ENCODE peak calls at places on chromosomes 5 and 9, in ten cellular contexts. T, W, A, Y, E, Z, H, V, U and R are unnamed samples.

GRCh38 chr5:146451411-146451810 is 4.3 kb downstream of the TCERG1 start:
- DNase-seq in T (no peak), W (no peak), A (no peak), Y (no peak), E (no peak), Z (no peak), H (no peak), V (no peak), U (no peak), R (no peak)

GRCh38 chr5:61162832-61163567 is 732 bp upstream of the SMIM15 start:
- DNase-seq in T (no peak), W (no peak), A (no peak), Y (no peak), E (peak; percentile 24), Z (peak; percentile 47), H (peak; percentile 49), V (peak; percentile 58), U (peak; percentile 63), R (no peak)

GRCh38 chr9:136525841-136526499 is 19.9 kb downstream of the NOTCH1 start:
- DNase-seq in T (no peak), W (no peak), A (no peak), Y (no peak), E (peak; percentile 85), Z (peak; percentile 98), H (no peak), V (no peak), U (no peak), R (no peak)

GRCh38 chr5:159797566-159797965 is 118.7 kb upstream of the ADRA1B start:
- DNase-seq in T (no peak), W (no peak), A (no peak), Y (no peak), E (no peak), Z (no peak), H (no peak), V (no peak), U (no peak), R (no peak)

GRCh38 chr5:179959627-179960026 is 51.9 kb upstream of the TBC1D9B start:
- DNase-seq in T (no peak), W (no peak), A (no peak), Y (no peak), E (no peak), Z (no peak), H (no peak), V (no peak), U (no peak), R (no peak)

GRCh38 chr5:89628876-89629635 is 746.1 kb upstream of the MEF2C start:
- DNase-seq in T (no peak), W (no peak), A (no peak), Y (no peak), E (no peak), Z (no peak), H (peak; percentile 3), V (no peak), U (no peak), R (no peak)

GRCh38 chr5:179265529-179266290 is 79.6 kb downstream of the ADAMTS2 start:
- DNase-seq in T (peak; percentile 16), W (peak; percentile 99), A (peak; percentile 33), Y (peak; percentile 95), E (no peak), Z (no peak), H (peak; percentile 99), V (peak; percentile 93), U (peak; percentile 1), R (no peak)

GRCh38 chr5:57939335-57939734 is 456.7 kb upstream of the ACTBL2 start:
- DNase-seq in T (no peak), W (no peak), A (no peak), Y (no peak), E (no peak), Z (no peak), H (no peak), V (no peak), U (no peak), R (no peak)

GRCh38 chr9:63859475-63860215 is 1425.4 kb downstream of the FOXD4L5 start:
- DNase-seq in T (peak; percentile 60), W (no peak), A (no peak), Y (peak; percentile 35), E (no peak), Z (no peak), H (no peak), V (no peak), U (no peak), R (no peak)

GRCh38 chr5:154087260-154087659 is 48.5 kb downstream of the MFAP3 start:
- DNase-seq in T (no peak), W (no peak), A (no peak), Y (no peak), E (peak; percentile 42), Z (no peak), H (no peak), V (no peak), U (peak; percentile 68), R (no peak)

GRCh38 chr5:122019936-122020590 is 58.0 kb downstream of the LOX start:
- DNase-seq in T (no peak), W (peak; percentile 12), A (no peak), Y (no peak), E (no peak), Z (no peak), H (no peak), V (no peak), U (no peak), R (no peak)

GRCh38 chr5:158741296-158741695 is 358.4 kb downstream of the EBF1 start:
- DNase-seq in T (no peak), W (no peak), A (no peak), Y (no peak), E (no peak), Z (no peak), H (no peak), V (no peak), U (no peak), R (no peak)

GRCh38 chr9:133048595-133048994 is 13.2 kb upstream of the CEL start:
- DNase-seq in T (peak; percentile 42), W (no peak), A (peak; percentile 43), Y (peak; percentile 43), E (no peak), Z (no peak), H (peak; percentile 29), V (no peak), U (peak; percentile 25), R (no peak)

GRCh38 chr5:78907255-78907886 is 77.7 kb downstream of the ARSB start:
- DNase-seq in T (no peak), W (peak; percentile 81), A (no peak), Y (no peak), E (no peak), Z (peak; percentile 72), H (peak; percentile 95), V (no peak), U (peak; percentile 62), R (no peak)

GRCh38 chr9:73838871-73839270 is 658.3 kb upstream of the RORB start:
- DNase-seq in T (no peak), W (no peak), A (no peak), Y (no peak), E (no peak), Z (no peak), H (no peak), V (no peak), U (no peak), R (no peak)